ENCODE peak calls at places on chromosomes 6 and 20, in seven cellular contexts. Q, T, B, N, V, S and L are unnamed samples. For H3K4me1 and H3K9me3, the result is how much of the 10 kb centered on the place peaks cover.

GRCh38 chr6:5205877-5206840 is 54.6 kb downstream of the LYRM4 start:
- DNase-seq in Q (peak), T (no peak), B (peak), N (no peak), V (peak), S (peak), L (no peak)

GRCh38 chr20:662289-663192 is 9.5 kb upstream of the SRXN1 start:
- DNase-seq in Q (no peak), T (no peak), B (no peak), N (no peak), V (no peak), S (no peak), L (no peak)

GRCh38 chr6:5173862-5174643 is 86.7 kb downstream of the LYRM4 start:
- DNase-seq in Q (no peak), T (peak), B (no peak), N (no peak), V (no peak), S (no peak), L (no peak)

GRCh38 chr6:96015791-96016776 is at the start of gene FUT9:
- DNase-seq in Q (peak), T (no peak), B (no peak), N (no peak), V (peak), S (no peak), L (peak)

GRCh38 chr6:150627601-150628012 is 27.9 kb downstream of the PLEKHG1 start:
- DNase-seq in Q (no peak), T (no peak), B (no peak), N (no peak), V (no peak), S (no peak), L (no peak)

GRCh38 chr6:8857160-8857559 is 421.8 kb upstream of the SLC35B3 start:
- DNase-seq in Q (no peak), T (no peak), B (no peak), N (no peak), V (no peak), S (no peak), L (no peak)

GRCh38 chr20:62837790-62838458 is 21.1 kb downstream of the COL9A3 start:
- DNase-seq in Q (no peak), T (no peak), B (peak), N (no peak), V (peak), S (no peak), L (no peak)

GRCh38 chr20:20668639-20669038 is 43.8 kb downstream of the RALGAPA2 start:
- DNase-seq in Q (no peak), T (no peak), B (no peak), N (no peak), V (no peak), S (no peak), L (no peak)

GRCh38 chr6:71294121-71294523 is 5.5 kb downstream of the OGFRL1 start:
- DNase-seq in Q (no peak), T (no peak), B (no peak), N (no peak), V (no peak), S (no peak), L (no peak)

GRCh38 chr20:3550857-3551256 is 80.0 kb downstream of the ATRN start:
- DNase-seq in Q (no peak), T (no peak), B (no peak), N (no peak), V (no peak), S (no peak), L (no peak)

GRCh38 chr6:27752038-27752885 is 159.9 kb downstream of the OR2B2 start:
- DNase-seq in Q (peak), T (peak), B (peak), N (peak), V (peak), S (peak), L (no peak)

GRCh38 chr6:35427851-35428321 is 24.3 kb upstream of the FANCE start:
- DNase-seq in Q (no peak), T (no peak), B (no peak), N (no peak), V (no peak), S (no peak), L (no peak)

GRCh38 chr6:92989656-92990055 is 429.7 kb downstream of the EPHA7 start:
- DNase-seq in Q (no peak), T (no peak), B (no peak), N (no peak), V (no peak), S (no peak), L (no peak)

GRCh38 chr6:42394881-42395620 is 56.7 kb downstream of the TRERF1 start:
- DNase-seq in Q (no peak), T (no peak), B (no peak), N (no peak), V (no peak), S (no peak), L (no peak)

GRCh38 chr20:58128635-58129625 is 99.5 kb downstream of the ANKRD60 start:
- DNase-seq in Q (no peak), T (no peak), B (no peak), N (no peak), V (no peak), S (no peak), L (no peak)
- H3K4me1 ChIP-seq in Q (under half), T (under half), B (under half), N (under half), V (under half), S (under half), L (under half)

DNA sequence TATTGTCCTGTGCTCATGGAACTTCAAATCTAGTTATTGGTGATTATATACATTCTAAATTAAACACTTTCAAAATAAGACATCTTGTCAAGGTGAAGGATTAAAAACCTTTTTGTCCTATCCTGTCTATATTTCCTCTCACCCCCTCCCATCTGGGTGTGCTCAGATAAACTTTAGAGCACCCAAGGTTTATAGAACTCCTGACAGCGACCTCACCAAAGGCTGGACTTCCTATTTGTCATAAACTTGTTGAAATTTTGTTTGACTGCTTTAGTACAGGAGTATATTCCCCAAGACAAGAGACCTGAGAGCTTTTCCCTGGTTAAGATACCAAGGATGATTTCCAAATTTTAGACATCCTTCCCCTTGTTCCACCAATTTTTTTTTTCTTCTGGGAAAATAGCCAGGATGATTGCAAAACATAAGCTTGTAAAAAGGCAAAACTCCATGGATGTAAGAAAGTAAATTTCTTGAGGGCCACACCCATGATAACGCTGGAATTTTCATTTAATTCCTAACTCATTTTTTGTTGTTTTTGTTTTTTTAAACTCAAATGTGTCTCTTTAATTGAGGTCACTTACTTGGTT is 33.0 kb downstream of the CARMIL1 start:
- DNase-seq in Q (no peak), T (no peak), B (no peak), N (no peak), V (no peak), S (no peak), L (no peak)
- H3K4me3 ChIP-seq in Q (no peak), T (no peak), B (no peak), N (peak), V (no peak), S (no peak), L (no peak)

GRCh38 chr6:143079325-143079640 is 18.6 kb downstream of the AIG1 start:
- DNase-seq in Q (no peak), T (no peak), B (no peak), N (no peak), V (no peak), S (no peak), L (no peak)
- H3K9me3 ChIP-seq in Q (under half), T (under half), B (under half), N (under half), V (under half), S (under half), L (under half)

GRCh38 chr6:161000632-161001031 is 9.1 kb downstream of the MAP3K4 start:
- DNase-seq in Q (no peak), T (no peak), B (no peak), N (no peak), V (no peak), S (no peak), L (no peak)
- H3K4me1 ChIP-seq in Q (under half), T (under half), B (under half), N (under half), V (under half), S (under half), L (under half)

GRCh38 chr20:49769125-49769581 is 43.5 kb upstream of the SLC9A8 start:
- DNase-seq in Q (no peak), T (no peak), B (no peak), N (no peak), V (no peak), S (no peak), L (no peak)
- H3K4me3 ChIP-seq in Q (no peak), T (no peak), B (no peak), N (no peak), V (no peak), S (no peak), L (no peak)

DNA sequence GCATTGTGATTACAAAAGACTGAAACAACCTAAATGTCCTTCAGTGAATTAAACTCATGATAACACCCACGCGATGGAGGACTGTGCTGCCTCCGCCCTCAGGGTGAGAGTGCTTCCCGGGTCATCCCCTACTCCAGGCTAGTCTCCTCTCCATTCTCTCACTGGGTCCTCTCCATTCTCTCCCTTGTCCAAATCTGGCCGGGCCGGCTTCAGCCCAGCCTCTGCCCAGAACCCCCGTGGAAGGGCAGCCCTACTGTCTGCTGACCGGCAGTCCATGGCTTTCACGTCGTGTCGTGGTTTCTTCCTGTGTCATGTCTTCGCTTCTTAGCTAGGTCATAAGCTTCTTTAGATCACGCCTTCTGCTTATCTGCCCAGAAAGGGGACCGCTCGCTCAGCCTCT is 74.8 kb downstream of the CDC5L start:
- DNase-seq in Q (no peak), T (no peak), B (no peak), N (no peak), V (no peak), S (no peak), L (no peak)
- H3K9me3 ChIP-seq in Q (under half), T (under half), B (under half), N (under half), V (under half), S (under half), L (under half)

GRCh38 chr20:41247523-41248370 is 69.8 kb downstream of the ZHX3 start:
- DNase-seq in Q (no peak), T (no peak), B (no peak), N (no peak), V (no peak), S (no peak), L (no peak)

GRCh38 chr20:41248371-41249024 is 69.0 kb downstream of the ZHX3 start:
- DNase-seq in Q (no peak), T (no peak), B (no peak), N (no peak), V (no peak), S (peak), L (no peak)

GRCh38 chr20:41242352-41242751 is 75.2 kb downstream of the ZHX3 start:
- DNase-seq in Q (no peak), T (no peak), B (no peak), N (no peak), V (no peak), S (no peak), L (no peak)

GRCh38 chr20:41242807-41243206 is 74.7 kb downstream of the ZHX3 start:
- DNase-seq in Q (no peak), T (no peak), B (no peak), N (no peak), V (no peak), S (no peak), L (no peak)

GRCh38 chr20:41245086-41245707 is 72.3 kb downstream of the ZHX3 start:
- DNase-seq in Q (no peak), T (no peak), B (no peak), N (no peak), V (no peak), S (no peak), L (peak)
- H3K4me1 ChIP-seq in Q (under half), T (under half), B (half or more), N (under half), V (under half), S (under half), L (under half)

GRCh38 chr6:39950125-39950720 is 16.0 kb upstream of the MOCS1 start:
- DNase-seq in Q (no peak), T (no peak), B (no peak), N (no peak), V (no peak), S (no peak), L (no peak)

GRCh38 chr6:39951198-39951597 is 16.9 kb upstream of the MOCS1 start:
- DNase-seq in Q (no peak), T (no peak), B (no peak), N (no peak), V (no peak), S (no peak), L (no peak)

GRCh38 chr6:39945626-39946025 is 11.4 kb upstream of the MOCS1 start:
- DNase-seq in Q (no peak), T (no peak), B (no peak), N (no peak), V (no peak), S (no peak), L (no peak)

GRCh38 chr6:39948156-39948850 is 14.0 kb upstream of the MOCS1 start:
- DNase-seq in Q (no peak), T (no peak), B (no peak), N (no peak), V (no peak), S (no peak), L (no peak)

GRCh38 chr6:39947611-39948068 is 13.4 kb upstream of the MOCS1 start:
- DNase-seq in Q (no peak), T (no peak), B (no peak), N (no peak), V (no peak), S (no peak), L (no peak)
- H3K4me3 ChIP-seq in Q (no peak), T (no peak), B (no peak), N (no peak), V (no peak), S (no peak), L (no peak)

DNA sequence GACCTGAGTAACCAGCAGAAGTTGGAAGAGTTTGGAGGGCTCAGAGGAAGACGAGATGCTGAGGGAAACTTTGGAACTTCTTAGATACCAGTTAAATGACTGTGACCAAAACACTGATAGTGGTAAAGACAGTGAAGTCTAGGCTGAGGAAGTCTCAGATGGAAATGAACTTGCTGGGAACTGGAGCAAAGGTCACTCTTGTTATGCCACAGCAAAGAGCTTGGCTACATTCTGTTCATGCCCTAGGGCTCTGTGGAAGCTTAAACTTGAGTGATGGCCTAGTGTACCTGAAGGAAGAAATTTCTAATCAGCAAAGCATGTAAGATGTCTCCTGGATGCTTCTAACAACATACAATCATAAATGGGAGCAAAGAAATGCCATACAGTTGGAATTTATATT is 24.7 kb downstream of the WDR27 start:
- DNase-seq in Q (no peak), T (no peak), B (no peak), N (no peak), V (no peak), S (no peak), L (no peak)
- H3K9me3 ChIP-seq in Q (under half), T (under half), B (under half), N (under half), V (under half), S (under half), L (under half)